ENCODE peak calls at places on chromosome 13, in five cellular contexts. U is thoracic aorta, P is left ventricle myocardium inferior, W is HFF-Myc, G is cardiac fibroblast. O is an unnamed sample.

GRCh38 chr13:64471916-64472315 is 2758.2 kb downstream of the PCDH9 start:
- DNase-seq in P (no peak), G (peak; percentile 72), W (peak; percentile 7), U (no peak), O (peak; percentile 14)

GRCh38 chr13:38606697-38607096 is 80.2 kb upstream of the FREM2 start:
- DNase-seq in U (no peak), G (no peak), W (no peak), P (no peak), O (no peak)

GRCh38 chr13:108306768-108307332 is 37.3 kb downstream of the TNFSF13B start:
- DNase-seq in P (no peak), U (no peak), G (peak; percentile 37), W (no peak), O (no peak)

GRCh38 chr13:20399515-20399914 is 126.1 kb downstream of the CRYL1 start:
- DNase-seq in P (no peak), U (no peak), G (no peak), W (no peak), O (no peak)

GRCh38 chr13:79003989-79004550 is 345.1 kb upstream of the OBI1 start:
- DNase-seq in U (no peak), P (no peak), G (no peak), W (no peak), O (no peak)

GRCh38 chr13:67841071-67841470 is 610.9 kb upstream of the PCDH9 start:
- DNase-seq in W (no peak), P (no peak), U (no peak), G (no peak), O (no peak)

GRCh38 chr13:39385621-39386231 is 217.3 kb downstream of the LHFPL6 start:
- DNase-seq in U (no peak), G (peak; percentile 64), P (no peak), W (no peak), O (no peak)

GRCh38 chr13:113513761-113514160 is 23.2 kb upstream of the DCUN1D2 start:
- DNase-seq in P (no peak), W (no peak), U (no peak), G (no peak), O (no peak)

GRCh38 chr13:41599619-41600018 is 142.3 kb downstream of the RGCC start:
- DNase-seq in W (no peak), U (no peak), P (no peak), G (no peak), O (no peak)

GRCh38 chr13:39023316-39023715 is 14.6 kb downstream of the PROSER1 start:
- DNase-seq in W (no peak), U (no peak), G (peak; percentile 79), P (no peak), O (peak; percentile 23)

GRCh38 chr13:67147257-67148218 is 82.6 kb downstream of the PCDH9 start:
- DNase-seq in P (no peak), U (no peak), G (peak; percentile 79), W (peak; percentile 20), O (no peak)

DNA sequence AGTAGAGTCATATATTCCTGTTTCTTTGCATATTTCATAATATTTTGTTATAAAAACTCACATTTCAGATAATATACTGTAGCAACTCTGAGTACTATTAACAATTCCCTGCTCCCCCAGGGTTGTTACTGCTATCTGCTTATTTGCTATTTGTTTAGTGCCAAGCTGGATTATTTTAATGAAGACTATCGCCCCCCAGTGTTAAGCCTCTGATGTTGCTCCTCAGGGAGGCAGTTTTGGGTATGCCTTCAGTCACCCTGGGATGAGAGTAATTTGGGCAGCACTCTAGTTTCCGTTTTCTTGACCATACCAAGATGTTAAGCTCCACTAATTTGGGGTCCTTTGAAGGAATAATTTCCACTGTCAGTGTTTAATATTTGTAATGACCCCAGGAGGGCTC is 46.0 kb downstream of the MICU2 start:
- DNase-seq in U (no peak), G (peak; percentile 24), W (no peak), P (no peak), O (no peak)
- TF ChIP-seq CTCF in U (no peak), G (peak; percentile 54), W (peak; percentile 56), P (peak; percentile 59), O (peak; percentile 58)

GRCh38 chr13:50805805-50806204 is 37.7 kb downstream of the DLEU7 start:
- DNase-seq in W (no peak), G (peak; percentile 29), U (no peak), P (no peak), O (no peak)
- TF ChIP-seq CTCF in W (no peak), G (peak; percentile 18), U (no peak), P (peak; percentile 25), O (peak; percentile 9)

DNA sequence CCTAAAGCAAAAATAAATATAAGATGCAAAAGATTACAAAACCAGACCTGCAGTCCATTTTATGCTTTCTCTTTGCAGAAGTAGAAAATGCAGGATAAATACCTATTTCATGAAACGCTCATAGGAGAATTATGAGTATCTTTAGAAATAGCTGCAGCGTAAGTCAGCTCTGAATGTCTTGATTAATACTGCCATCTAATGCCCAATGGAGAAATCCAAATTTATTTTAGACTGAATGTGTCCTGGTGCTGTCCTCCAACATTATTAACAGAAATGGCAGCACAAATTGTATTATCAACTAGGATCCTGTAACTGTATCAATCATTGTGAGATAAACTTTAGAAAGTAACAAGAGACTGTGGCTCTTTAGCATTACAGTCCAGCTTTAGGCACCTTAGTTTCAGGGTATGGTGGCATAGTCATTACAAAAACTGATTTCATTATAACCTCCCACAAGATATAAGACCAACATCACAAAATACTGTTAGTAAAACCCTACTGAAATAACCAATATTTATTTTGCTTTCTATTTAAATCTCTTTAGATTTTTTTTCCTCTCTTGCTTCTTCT is 162.1 kb upstream of the MIR17HG start:
- DNase-seq in U (no peak), P (no peak), W (no peak), G (peak; percentile 32), O (no peak)
- TF ChIP-seq CTCF in U (peak; percentile 40), P (peak; percentile 54), W (no peak), G (no peak), O (no peak)

DNA sequence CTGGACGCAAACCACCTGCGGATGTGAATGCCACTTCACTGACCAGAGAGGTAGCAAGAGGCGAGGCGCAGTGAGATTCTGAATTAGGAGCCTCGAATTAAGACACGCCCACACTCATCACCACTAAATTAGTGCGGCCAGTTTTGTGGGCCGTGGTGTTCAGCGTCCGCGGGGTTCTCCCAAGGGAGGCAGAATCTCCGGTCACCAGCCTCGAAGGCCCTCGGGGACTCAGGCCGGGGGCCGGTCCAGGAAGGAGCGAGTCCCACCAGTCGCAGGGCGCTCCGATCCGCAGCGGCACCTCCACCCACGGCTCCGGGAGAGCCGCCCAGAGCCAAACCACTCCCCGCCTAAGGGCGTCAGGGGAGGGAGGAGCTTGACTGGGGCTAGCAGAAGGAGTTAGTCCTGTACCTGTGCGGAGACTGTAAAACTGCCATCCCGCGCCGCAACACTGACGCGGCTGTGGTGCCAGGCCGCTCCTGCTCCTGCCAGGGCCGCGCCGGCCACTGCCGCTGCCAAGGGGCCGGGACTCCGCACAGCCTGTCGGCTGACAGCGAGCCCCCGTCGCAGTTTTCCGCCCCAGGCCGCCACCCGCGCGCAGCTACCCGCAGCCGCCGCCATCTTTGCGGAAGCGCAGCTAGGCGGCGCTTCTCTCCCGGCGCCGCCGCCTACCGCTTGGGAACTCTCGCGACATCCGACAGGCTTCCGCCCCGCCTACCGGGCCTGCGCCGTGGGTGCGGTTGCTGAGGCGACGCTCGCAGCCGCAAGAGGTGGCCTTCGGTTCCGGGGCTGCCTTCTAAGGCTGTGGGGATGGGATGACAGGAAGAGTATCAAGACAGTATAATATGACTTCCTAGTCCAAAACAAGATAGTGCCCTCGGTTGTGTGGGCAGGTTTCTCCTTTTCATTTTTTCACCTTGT is at the start of gene MICU2:
- DNase-seq in U (peak; percentile 70), P (peak; percentile 95), W (peak; percentile 75), G (peak; percentile 94), O (peak; percentile 73)
- TF ChIP-seq CTCF in U (peak; percentile 23), P (peak; percentile 40), W (no peak), G (no peak), O (no peak)

GRCh38 chr13:94139393-94139995 is 340.0 kb downstream of the DCT start:
- DNase-seq in P (no peak), U (no peak), G (no peak), W (no peak), O (no peak)
- TF ChIP-seq CTCF in P (no peak), U (no peak), G (no peak), W (no peak), O (no peak)

GRCh38 chr13:28658539-28658795 is 463 bp upstream of the POMP start:
- DNase-seq in P (no peak), G (no peak), U (no peak), W (no peak), O (no peak)

GRCh38 chr13:28658796-28659610 is at the start of gene POMP:
- DNase-seq in W (peak; percentile 50), G (peak; percentile 98), U (peak; percentile 81), P (peak; percentile 95), O (peak; percentile 83)

GRCh38 chr13:28659611-28659970 is 661 bp downstream of the POMP start:
- DNase-seq in U (no peak), W (no peak), P (no peak), G (peak; percentile 71), O (no peak)

GRCh38 chr13:28655566-28655965 is 3.4 kb upstream of the POMP start:
- DNase-seq in W (no peak), P (no peak), U (no peak), G (peak; percentile 43), O (peak; percentile 59)

DNA sequence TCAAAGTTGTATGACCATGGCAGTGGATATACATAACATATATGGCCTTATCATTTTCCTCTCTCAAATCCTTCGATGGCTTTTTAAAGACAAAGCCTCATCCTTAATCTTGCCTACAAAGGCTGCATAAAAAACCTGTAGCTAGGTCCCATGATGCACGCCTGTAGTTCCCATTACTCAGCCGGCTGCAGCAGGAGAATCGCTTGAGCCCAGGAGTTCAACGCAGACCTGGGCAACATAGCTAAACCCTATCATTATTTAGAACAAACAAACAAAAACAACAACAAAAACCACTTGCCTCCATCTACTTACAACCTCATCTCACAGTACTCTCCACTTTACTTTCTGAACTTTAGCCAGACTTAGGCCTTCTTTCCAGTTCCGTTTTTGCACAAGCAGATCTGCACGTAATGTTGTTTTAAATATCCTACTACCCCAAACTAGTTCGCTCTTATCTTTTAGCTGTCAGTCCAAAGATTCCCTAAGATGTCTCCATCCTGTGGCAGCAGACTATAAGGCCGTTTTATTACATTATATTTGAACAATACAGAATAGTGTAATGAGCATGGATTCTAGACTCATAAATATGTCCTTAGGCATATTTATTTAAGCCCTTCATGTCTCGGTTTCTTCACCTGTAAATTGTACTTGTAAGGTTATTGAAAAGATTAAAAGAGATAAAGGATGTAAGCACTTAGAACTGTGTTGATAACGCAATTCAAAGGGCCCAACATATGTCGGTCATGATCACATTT is 969 bp upstream of the POMP start:
- DNase-seq in U (no peak), W (no peak), G (peak; percentile 52), P (no peak), O (no peak)
- TF ChIP-seq CTCF in U (no peak), W (no peak), G (peak; percentile 7), P (peak; percentile 33), O (peak; percentile 24)